ENCODE peak calls at places on chromosomes 3 and 15, in ten cellular contexts. L, Z, B, P, Q, O, S, W, Y and F are unnamed samples.
A peak's percentile ranks its signal among the peaks of the same experiment; 100 is the strongest.

GRCh38 chr15:97504031-97504430 is 456.5 kb upstream of the ARRDC4 start:
- DNase-seq in L (no peak), Z (no peak), B (no peak), P (no peak), Q (no peak), O (no peak), S (peak; percentile 99), W (no peak), Y (peak; percentile 29), F (no peak)

GRCh38 chr15:95267476-95267875 is 1036.1 kb downstream of the MCTP2 start:
- DNase-seq in L (no peak), Z (no peak), B (no peak), P (peak; percentile 32), Q (no peak), O (no peak), S (no peak), W (no peak), Y (no peak), F (no peak)

GRCh38 chr15:91516866-91517265 is 336.6 kb upstream of the SLCO3A1 start:
- DNase-seq in L (no peak), Z (no peak), B (no peak), P (no peak), Q (no peak), O (no peak), S (no peak), W (no peak), Y (no peak), F (no peak)

GRCh38 chr3:77254967-77255831 is 215.3 kb downstream of the ROBO2 start:
- DNase-seq in L (no peak), Z (peak; percentile 69), B (no peak), P (peak; percentile 22), Q (no peak), O (peak; percentile 27), S (peak; percentile 38), W (peak; percentile 50), Y (peak; percentile 55), F (peak; percentile 62)

GRCh38 chr3:71789922-71790321 is 5.0 kb upstream of the PROK2 start:
- DNase-seq in L (no peak), Z (no peak), B (no peak), P (no peak), Q (no peak), O (no peak), S (no peak), W (no peak), Y (no peak), F (no peak)

GRCh38 chr3:46845397-46845859 is 17.8 kb downstream of the MYL3 start:
- DNase-seq in L (no peak), Z (peak; percentile 20), B (no peak), P (peak; percentile 52), Q (no peak), O (no peak), S (peak; percentile 24), W (peak; percentile 47), Y (no peak), F (peak; percentile 33)

GRCh38 chr3:188583476-188584161 is 429.7 kb downstream of the LPP start:
- DNase-seq in L (no peak), Z (no peak), B (no peak), P (no peak), Q (no peak), O (peak; percentile 37), S (no peak), W (no peak), Y (no peak), F (no peak)

GRCh38 chr15:56040081-56041035 is 46.9 kb upstream of the NEDD4 start:
- DNase-seq in L (no peak), Z (no peak), B (no peak), P (peak; percentile 30), Q (no peak), O (peak; percentile 76), S (peak; percentile 97), W (no peak), Y (peak; percentile 16), F (no peak)

GRCh38 chr3:71078199-71078598 is 505.3 kb downstream of the FOXP1 start:
- DNase-seq in L (no peak), Z (no peak), B (no peak), P (no peak), Q (no peak), O (no peak), S (no peak), W (no peak), Y (no peak), F (no peak)

GRCh38 chr3:125375950-125376679 is 990 bp upstream of the ZNF148 start:
- DNase-seq in L (no peak), Z (no peak), B (no peak), P (no peak), Q (no peak), O (peak; percentile 8), S (no peak), W (no peak), Y (peak; percentile 10), F (peak; percentile 43)

GRCh38 chr3:4021162-4021561 is 221.9 kb downstream of the LRRN1 start:
- DNase-seq in L (no peak), Z (no peak), B (no peak), P (no peak), Q (no peak), O (no peak), S (no peak), W (peak; percentile 14), Y (peak; percentile 39), F (no peak)

GRCh38 chr3:74643636-74644035 is 29.2 kb upstream of the CNTN3 start:
- DNase-seq in L (no peak), Z (peak; percentile 8), B (no peak), P (no peak), Q (no peak), O (peak; percentile 80), S (no peak), W (peak; percentile 54), Y (no peak), F (peak; percentile 81)

GRCh38 chr3:124250053-124250452 is 258.1 kb upstream of the ROPN1 start:
- DNase-seq in L (no peak), Z (no peak), B (no peak), P (no peak), Q (no peak), O (no peak), S (peak; percentile 81), W (no peak), Y (peak; percentile 89), F (no peak)